ENCODE peak calls at places on chromosomes 1 and 21, in four cellular contexts. M, N, G and F are unnamed samples.

GRCh38 chr1:114003431-114003830 is 24.2 kb downstream of the OLFML3 start:
- DNase-seq in N (no peak), G (no peak), M (no peak), F (no peak)

GRCh38 chr1:89687254-89687653 is 54.3 kb downstream of the LRRC8C start:
- DNase-seq in M (no peak), G (no peak), N (no peak), F (no peak)

GRCh38 chr1:15948600-15949452 is 27.1 kb downstream of the ZBTB17 start:
- DNase-seq in M (no peak), N (peak), G (peak), F (peak)

GRCh38 chr1:199292873-199293272 is 654.0 kb downstream of the PTPRC start:
- DNase-seq in M (no peak), G (no peak), N (no peak), F (no peak)

GRCh38 chr1:240152611-240153297 is 61.1 kb downstream of the FMN2 start:
- DNase-seq in N (no peak), G (peak), M (no peak), F (peak)

GRCh38 chr1:95058974-95059373 is 13.8 kb downstream of the ALG14 start:
- DNase-seq in N (no peak), M (no peak), G (no peak), F (no peak)

GRCh38 chr1:62144238-62144831 is 50.3 kb upstream of the L1TD1 start:
- DNase-seq in N (peak), M (peak), G (peak), F (peak)

GRCh38 chr1:201461783-201462441 is 7.1 kb downstream of the PHLDA3 start:
- DNase-seq in M (peak), G (peak), N (peak), F (peak)

GRCh38 chr1:111912116-111912515 is 77.4 kb downstream of the KCND3 start:
- DNase-seq in N (no peak), M (no peak), G (no peak), F (no peak)

GRCh38 chr21:46424621-46425020 is 34.1 kb upstream of the DIP2A start:
- DNase-seq in N (no peak), G (no peak), M (no peak), F (peak)

GRCh38 chr1:45359882-45360513 is 19.8 kb upstream of the MUTYH start:
- DNase-seq in G (peak), N (peak), M (peak), F (peak)

GRCh38 chr1:216028630-216029029 is 394.6 kb downstream of the USH2A start:
- DNase-seq in M (no peak), G (no peak), N (no peak), F (no peak)

GRCh38 chr1:167488786-167489185 is 29.5 kb downstream of the CD247 start:
- DNase-seq in N (no peak), G (no peak), M (no peak), F (peak)

GRCh38 chr1:54376085-54377039 is 29.8 kb downstream of the SSBP3 start:
- DNase-seq in N (no peak), G (no peak), M (no peak), F (no peak)

GRCh38 chr1:12544992-12545391 is 73.0 kb downstream of the DHRS3 start:
- DNase-seq in M (no peak), G (no peak), N (no peak), F (peak)

GRCh38 chr21:17045214-17045835 is 467.5 kb upstream of the CXADR start:
- DNase-seq in G (peak), N (no peak), M (peak), F (no peak)

GRCh38 chr1:90204036-90204594 is 209.2 kb downstream of the ZNF326 start:
- DNase-seq in G (no peak), N (no peak), M (no peak), F (no peak)